ENCODE peak calls at places on chromosomes 12 and 14, in four cellular contexts. W, P, G and H are unnamed samples. For H3K4me1, the result is how much of the 10 kb centered on the place peaks cover.

GRCh38 chr12:83016226-83016835 is 329.6 kb downstream of the TMTC2 start:
- DNase-seq in W (no peak), P (no peak), G (peak), H (no peak)

GRCh38 chr14:97459180-97459579 is 662.0 kb downstream of the VRK1 start:
- DNase-seq in W (no peak), P (no peak), G (no peak), H (no peak)

GRCh38 chr14:94521375-94522114 is 12.3 kb upstream of the SERPINA12 start:
- DNase-seq in W (no peak), P (no peak), G (no peak), H (peak)

GRCh38 chr12:45231515-45232145 is 15.7 kb downstream of the ANO6 start:
- DNase-seq in W (no peak), P (no peak), G (no peak), H (no peak)

GRCh38 chr12:101792046-101792931 is 38.5 kb downstream of the GNPTAB start:
- DNase-seq in W (no peak), P (no peak), G (no peak), H (no peak)

GRCh38 chr14:69625299-69626131 is 14.1 kb downstream of the SUSD6 start:
- DNase-seq in W (peak), P (peak), G (peak), H (peak)

GRCh38 chr14:77141592-77142288 is at the start of gene ZDHHC22:
- DNase-seq in W (no peak), P (no peak), G (no peak), H (no peak)

GRCh38 chr12:126676426-126676825 is 1590.5 kb upstream of the TMEM132C start:
- DNase-seq in W (no peak), P (no peak), G (no peak), H (no peak)

GRCh38 chr12:132397934-132398385 is 68.6 kb upstream of the GALNT9 start:
- DNase-seq in W (no peak), P (no peak), G (no peak), H (no peak)

DNA sequence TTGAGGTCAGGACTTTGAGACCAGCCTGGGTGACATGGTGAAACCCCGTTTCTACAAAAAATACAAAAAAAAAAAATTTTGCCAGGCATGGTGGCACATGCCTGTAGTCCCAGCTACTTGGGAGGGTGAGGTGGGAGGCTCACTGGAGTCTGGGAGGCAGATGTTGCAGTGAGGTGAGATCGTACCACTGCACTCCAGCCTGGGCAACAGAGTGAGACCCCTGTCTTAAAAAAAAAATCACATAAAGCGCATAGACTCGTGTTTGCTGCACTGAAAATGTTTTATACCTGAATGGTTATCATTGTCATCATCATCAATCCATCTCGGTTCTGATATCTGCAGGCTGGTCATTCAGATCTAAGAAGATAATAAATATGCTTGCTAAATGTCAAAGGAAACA is 24.8 kb upstream of the VPS37B start:
- DNase-seq in W (no peak), P (no peak), G (no peak), H (no peak)
- H3K4me1 ChIP-seq in W (under half), P (under half), G (under half), H (under half)

GRCh38 chr12:49557917-49558215 is 10.1 kb downstream of the MCRS1 start:
- DNase-seq in W (no peak), P (no peak), G (no peak), H (no peak)
- TF ChIP-seq CTCF in W (no peak), P (no peak), G (no peak), H (no peak)

GRCh38 chr12:123101467-123102004 is 49.4 kb downstream of the PITPNM2 start:
- DNase-seq in W (no peak), P (no peak), G (no peak), H (no peak)
- H3K4me1 ChIP-seq in W (under half), P (under half), G (under half), H (half or more)

GRCh38 chr14:43535231-43535838 is 971.7 kb downstream of the FSCB start:
- DNase-seq in W (no peak), P (no peak), G (no peak), H (no peak)

GRCh38 chr14:43541356-43541755 is 965.7 kb downstream of the FSCB start:
- DNase-seq in W (no peak), P (no peak), G (no peak), H (no peak)

GRCh38 chr14:43540948-43541347 is 966.1 kb downstream of the FSCB start:
- DNase-seq in W (no peak), P (no peak), G (no peak), H (no peak)

DNA sequence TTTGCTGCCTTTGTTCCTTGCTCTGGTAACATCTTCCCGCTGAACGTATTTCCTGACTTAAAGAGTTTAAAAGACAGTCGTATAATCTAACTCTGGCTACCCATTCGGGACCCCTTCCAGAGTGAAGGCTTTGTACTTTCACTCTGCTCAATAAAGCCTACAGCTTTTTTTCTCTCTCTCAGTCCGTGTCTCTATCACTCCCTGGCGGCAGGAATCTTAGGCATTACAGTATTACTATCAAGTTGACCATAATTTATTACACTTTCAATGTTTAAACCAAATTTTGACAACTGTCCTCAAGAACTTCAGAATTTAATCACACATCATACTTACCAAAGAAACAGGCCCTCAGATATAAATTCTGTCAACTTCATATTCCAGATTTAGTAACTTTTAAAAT is 967.9 kb downstream of the FSCB start:
- DNase-seq in W (no peak), P (peak), G (no peak), H (no peak)
- TF ChIP-seq CTCF in W (peak), P (peak), G (no peak), H (peak)

DNA sequence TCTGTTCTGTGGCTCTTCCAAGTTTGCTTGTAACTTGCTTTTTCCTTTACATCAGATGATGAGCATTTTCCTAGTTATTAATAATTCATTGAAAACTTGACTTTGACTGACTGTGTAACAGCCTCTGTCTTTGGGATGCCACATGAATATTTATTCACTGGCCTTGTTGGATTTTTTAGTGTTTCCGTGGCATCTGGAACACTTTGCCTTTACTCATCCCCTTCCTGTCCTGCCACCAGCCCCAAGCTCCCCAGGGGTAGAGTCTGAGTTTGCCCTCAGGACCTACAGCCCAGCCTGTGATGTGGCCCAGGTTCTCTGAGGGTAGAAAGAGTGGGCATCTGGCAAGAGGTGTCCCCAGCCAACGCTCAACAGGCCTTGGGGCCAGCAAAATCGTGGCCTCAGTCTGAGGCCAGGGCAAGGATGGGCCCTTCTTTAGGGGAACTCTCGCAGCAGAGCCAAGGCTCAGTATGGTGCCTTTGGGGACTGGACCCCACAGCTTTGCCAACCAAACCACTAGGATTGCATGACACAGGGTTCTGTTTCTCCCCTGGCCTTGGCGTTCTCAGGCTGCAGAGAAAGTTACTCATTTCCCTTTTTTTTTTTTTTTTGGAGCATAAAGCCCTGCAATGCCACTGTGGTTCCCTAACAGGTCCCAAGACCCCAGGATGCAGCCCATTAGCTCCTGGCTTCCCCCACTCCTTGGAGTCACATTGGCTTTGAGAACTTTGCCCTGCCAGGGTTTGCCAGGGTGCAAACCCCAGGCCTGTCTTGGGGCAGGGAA is 100.7 kb downstream of the LGMN start:
- DNase-seq in W (no peak), P (no peak), G (no peak), H (no peak)
- H3K4me1 ChIP-seq in W (under half), P (under half), G (under half), H (under half)

DNA sequence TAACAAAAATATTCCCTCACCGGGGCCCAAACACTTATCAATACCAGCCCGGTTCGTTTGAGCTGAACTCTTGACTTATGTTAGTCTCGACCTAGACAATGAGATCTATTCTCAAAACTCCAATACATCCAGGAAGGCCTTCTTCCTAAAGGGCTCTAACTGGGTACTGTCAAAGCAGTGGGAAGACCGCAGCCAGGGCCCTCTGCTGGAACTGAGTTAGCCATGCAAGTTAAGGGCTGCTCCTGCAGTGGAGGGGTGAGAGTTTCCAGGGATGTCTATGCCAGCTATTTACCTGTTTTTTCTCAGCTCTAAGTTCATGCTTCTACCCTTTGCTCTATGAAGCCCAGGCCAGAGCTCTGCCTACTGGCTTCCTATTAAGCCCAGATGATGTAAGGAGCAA is 348.8 kb downstream of the GXYLT1 start:
- DNase-seq in W (no peak), P (no peak), G (no peak), H (no peak)
- TF ChIP-seq CTCF in W (no peak), P (no peak), G (no peak), H (no peak)

GRCh38 chr12:52581066-52581465 is 7.4 kb upstream of the KRT74 start:
- DNase-seq in W (no peak), P (no peak), G (no peak), H (no peak)
- H3K4me1 ChIP-seq in W (under half), P (under half), G (under half), H (under half)

GRCh38 chr12:94875525-94875924 is 128.0 kb downstream of the NDUFA12 start:
- DNase-seq in W (no peak), P (peak), G (no peak), H (no peak)
- TF ChIP-seq CTCF in W (peak), P (peak), G (no peak), H (no peak)

GRCh38 chr12:47710283-47710682 is 4.5 kb upstream of the RPAP3 start:
- DNase-seq in W (no peak), P (no peak), G (no peak), H (no peak)

GRCh38 chr12:47707905-47708543 is 2.2 kb upstream of the RPAP3 start:
- DNase-seq in W (no peak), P (no peak), G (no peak), H (no peak)

GRCh38 chr12:47711448-47711847 is 5.6 kb upstream of the RPAP3 start:
- DNase-seq in W (no peak), P (no peak), G (no peak), H (no peak)

GRCh38 chr12:47707355-47707754 is 1.5 kb upstream of the RPAP3 start:
- DNase-seq in W (no peak), P (no peak), G (no peak), H (no peak)

GRCh38 chr12:47709277-47710048 is 3.6 kb upstream of the RPAP3 start:
- DNase-seq in W (no peak), P (no peak), G (no peak), H (no peak)
- H3K4me1 ChIP-seq in W (under half), P (under half), G (under half), H (under half)

GRCh38 chr12:3364661-3365264 is 126.2 kb upstream of the PRMT8 start:
- DNase-seq in W (no peak), P (no peak), G (no peak), H (no peak)

GRCh38 chr12:3364226-3364625 is 126.8 kb upstream of the PRMT8 start:
- DNase-seq in W (no peak), P (no peak), G (no peak), H (no peak)

GRCh38 chr12:3365416-3366385 is 125.3 kb upstream of the PRMT8 start:
- DNase-seq in W (no peak), P (no peak), G (no peak), H (no peak)

GRCh38 chr12:3367750-3368444 is 123.1 kb upstream of the PRMT8 start:
- DNase-seq in W (no peak), P (no peak), G (no peak), H (no peak)

DNA sequence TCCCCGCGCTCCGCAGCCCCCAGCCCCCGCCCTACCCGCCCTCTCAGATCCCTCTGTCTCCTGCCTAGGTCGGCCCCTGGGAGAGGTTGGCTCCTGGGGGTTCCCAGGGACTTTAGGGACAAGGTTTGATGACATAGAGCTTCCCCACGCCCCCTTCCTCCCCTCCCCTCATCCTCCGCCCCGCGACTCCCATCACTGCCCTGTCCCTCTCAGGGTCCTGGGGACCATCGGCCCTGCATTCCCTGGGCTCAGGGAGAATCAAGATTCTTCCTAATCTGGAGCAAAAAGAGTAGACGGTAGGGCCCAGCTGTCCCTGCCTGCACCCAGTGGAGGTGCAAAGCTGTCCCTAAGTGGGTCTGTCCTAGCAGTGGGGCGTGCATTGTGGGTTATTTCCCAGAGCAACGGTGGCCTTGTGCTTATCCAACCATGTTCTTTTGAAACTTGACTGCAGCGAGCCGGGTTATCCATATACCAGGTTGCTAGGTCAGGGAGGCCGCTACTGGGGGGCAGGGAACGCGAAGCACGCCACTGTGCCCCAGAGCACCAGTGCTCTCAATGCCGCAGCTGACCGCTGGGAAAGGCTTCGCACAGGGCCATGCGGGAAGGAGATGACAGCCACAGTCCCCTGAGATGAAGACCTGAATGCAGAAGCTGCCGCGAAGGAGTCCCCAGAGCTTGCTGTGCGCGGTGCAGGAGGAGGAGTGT is 124.4 kb upstream of the PRMT8 start:
- DNase-seq in W (no peak), P (no peak), G (no peak), H (no peak)
- TF ChIP-seq CTCF in W (no peak), P (no peak), G (no peak), H (no peak)